ENCODE peak calls at places on chromosomes 13 and 19, in nine cellular contexts. H is kidney tubule cell; R is endothelial cell; C is left ventricle myocardium inferior; L is spleen; U is PC-3; F is T-helper 2 cell; G is stimulated activated CD4-positive, alpha-beta T cell treated with anti-CD3 and anti-CD28 coated beads, TNF-alpha, amount 100 ng/mL, for 48 hours; Z is NCI-H774. V is an unnamed sample.

GRCh38 chr13:51361111-51361510 is 21.6 kb downstream of the SERPINE3 start:
- DNase-seq in H (peak), R (no peak), C (no peak), L (no peak), U (no peak), F (no peak), G (no peak), Z (no peak), V (no peak)

GRCh38 chr13:31538067-31539042 is 201.0 kb upstream of the RXFP2 start:
- DNase-seq in H (peak), R (peak), C (no peak), L (no peak), U (peak), F (no peak), G (no peak), Z (no peak), V (no peak)

GRCh38 chr13:50910483-50910805 is 853 bp downstream of the RNASEH2B start:
- DNase-seq in H (peak), R (peak), C (no peak), L (no peak), U (peak), F (no peak), G (no peak), Z (peak), V (no peak)

GRCh38 chr19:48780684-48781391 is 25.5 kb downstream of the FGF21 start:
- DNase-seq in H (peak), R (no peak), C (no peak), L (no peak), U (no peak), F (no peak), G (no peak), Z (no peak), V (no peak)

GRCh38 chr19:15776991-15777787 is 10.3 kb upstream of the OR10H5 start:
- DNase-seq in H (no peak), R (no peak), C (no peak), L (no peak), U (no peak), F (no peak), G (no peak), Z (no peak), V (no peak)

GRCh38 chr19:57687363-57688010 is 5.7 kb downstream of the ZNF551 start:
- DNase-seq in H (no peak), R (no peak), C (no peak), L (no peak), U (no peak), F (no peak), G (no peak), Z (no peak), V (no peak)

GRCh38 chr19:48858984-48859710 is 9.3 kb downstream of the PLEKHA4 start:
- DNase-seq in H (no peak), R (no peak), C (peak), L (peak), U (no peak), F (peak), G (peak), Z (no peak), V (peak)

GRCh38 chr13:106680796-106681482 is 113.0 kb upstream of the ARGLU1 start:
- DNase-seq in H (no peak), R (peak), C (no peak), L (no peak), U (no peak), F (no peak), G (no peak), Z (no peak), V (no peak)